ENCODE peak calls at places on chromosome 19, in nine cellular contexts. One of them, this sample, is unnamed.

GRCh38 chr19:42662714-42663113 is 68.0 kb upstream of the CEACAM8 start:
- DNase-seq in neural crest cell: no peak
- DNase-seq in T-helper 2 cell treated with Interferon-gamma antibody and Interleukin-4, amounts not matched to agents 5 μg/mL and 100 μg/mL, for 36 hours: no peak
- DNase-seq in HEK293T: no peak
- DNase-seq in type B pancreatic cell: no peak
- DNase-seq in NT2/D1: no peak
- DNase-seq in retina: no peak
- DNase-seq in NCI-H774: no peak
- DNase-seq in stimulated activated CD8-positive, alpha-beta memory T cell treated with anti-CD3 and anti-CD28 coated beads, Interleukin-12 subunit alpha, Interleukin-12 subunit beta, amount 100 ng/mL, for 4 hours: no peak
- DNase-seq in this sample: no peak

GRCh38 chr19:7483720-7484201 is 5.1 kb downstream of the PEX11G start:
- DNase-seq in type B pancreatic cell: no peak
- DNase-seq in retina: no peak
- DNase-seq in T-helper 2 cell treated with Interferon-gamma antibody and Interleukin-4, amounts not matched to agents 5 μg/mL and 100 μg/mL, for 36 hours: no peak
- DNase-seq in NCI-H774: no peak
- DNase-seq in neural crest cell: no peak
- DNase-seq in HEK293T: no peak
- DNase-seq in stimulated activated CD8-positive, alpha-beta memory T cell treated with anti-CD3 and anti-CD28 coated beads, Interleukin-12 subunit alpha, Interleukin-12 subunit beta, amount 100 ng/mL, for 4 hours: no peak
- DNase-seq in NT2/D1: no peak
- DNase-seq in this sample: no peak

GRCh38 chr19:50266896-50267295 is 62.3 kb downstream of the KCNC3 start:
- DNase-seq in T-helper 2 cell treated with Interferon-gamma antibody and Interleukin-4, amounts not matched to agents 5 μg/mL and 100 μg/mL, for 36 hours: no peak
- DNase-seq in NCI-H774: no peak
- DNase-seq in stimulated activated CD8-positive, alpha-beta memory T cell treated with anti-CD3 and anti-CD28 coated beads, Interleukin-12 subunit alpha, Interleukin-12 subunit beta, amount 100 ng/mL, for 4 hours: no peak
- DNase-seq in retina: no peak
- DNase-seq in HEK293T: peak
- DNase-seq in type B pancreatic cell: no peak
- DNase-seq in NT2/D1: peak
- DNase-seq in neural crest cell: no peak
- DNase-seq in this sample: peak

GRCh38 chr19:12784871-12785430 is 6.3 kb upstream of the JUNB start:
- DNase-seq in NT2/D1: no peak
- DNase-seq in retina: peak
- DNase-seq in stimulated activated CD8-positive, alpha-beta memory T cell treated with anti-CD3 and anti-CD28 coated beads, Interleukin-12 subunit alpha, Interleukin-12 subunit beta, amount 100 ng/mL, for 4 hours: peak
- DNase-seq in HEK293T: no peak
- DNase-seq in neural crest cell: no peak
- DNase-seq in NCI-H774: no peak
- DNase-seq in type B pancreatic cell: no peak
- DNase-seq in T-helper 2 cell treated with Interferon-gamma antibody and Interleukin-4, amounts not matched to agents 5 μg/mL and 100 μg/mL, for 36 hours: peak
- DNase-seq in this sample: no peak

GRCh38 chr19:12783226-12783848 is 7.9 kb upstream of the JUNB start:
- DNase-seq in retina: no peak
- DNase-seq in stimulated activated CD8-positive, alpha-beta memory T cell treated with anti-CD3 and anti-CD28 coated beads, Interleukin-12 subunit alpha, Interleukin-12 subunit beta, amount 100 ng/mL, for 4 hours: peak
- DNase-seq in HEK293T: no peak
- DNase-seq in neural crest cell: no peak
- DNase-seq in type B pancreatic cell: no peak
- DNase-seq in NT2/D1: no peak
- DNase-seq in T-helper 2 cell treated with Interferon-gamma antibody and Interleukin-4, amounts not matched to agents 5 μg/mL and 100 μg/mL, for 36 hours: peak
- DNase-seq in NCI-H774: no peak
- DNase-seq in this sample: no peak

GRCh38 chr19:1774999-1775772 is 21.9 kb downstream of the ONECUT3 start:
- DNase-seq in HEK293T: peak
- DNase-seq in neural crest cell: no peak
- DNase-seq in retina: no peak
- DNase-seq in type B pancreatic cell: no peak
- DNase-seq in T-helper 2 cell treated with Interferon-gamma antibody and Interleukin-4, amounts not matched to agents 5 μg/mL and 100 μg/mL, for 36 hours: no peak
- DNase-seq in stimulated activated CD8-positive, alpha-beta memory T cell treated with anti-CD3 and anti-CD28 coated beads, Interleukin-12 subunit alpha, Interleukin-12 subunit beta, amount 100 ng/mL, for 4 hours: no peak
- DNase-seq in NT2/D1: no peak
- DNase-seq in NCI-H774: no peak
- DNase-seq in this sample: no peak

GRCh38 chr19:48394331-48395169 is 1.1 kb downstream of the GRIN2D start:
- DNase-seq in neural crest cell: no peak
- DNase-seq in retina: no peak
- DNase-seq in T-helper 2 cell treated with Interferon-gamma antibody and Interleukin-4, amounts not matched to agents 5 μg/mL and 100 μg/mL, for 36 hours: no peak
- DNase-seq in NCI-H774: no peak
- DNase-seq in type B pancreatic cell: no peak
- DNase-seq in stimulated activated CD8-positive, alpha-beta memory T cell treated with anti-CD3 and anti-CD28 coated beads, Interleukin-12 subunit alpha, Interleukin-12 subunit beta, amount 100 ng/mL, for 4 hours: no peak
- DNase-seq in NT2/D1: no peak
- DNase-seq in HEK293T: no peak
- DNase-seq in this sample: no peak

GRCh38 chr19:49189259-49189658 is 31.7 kb downstream of the TRPM4 start:
- DNase-seq in NT2/D1: no peak
- DNase-seq in NCI-H774: no peak
- DNase-seq in T-helper 2 cell treated with Interferon-gamma antibody and Interleukin-4, amounts not matched to agents 5 μg/mL and 100 μg/mL, for 36 hours: no peak
- DNase-seq in HEK293T: peak
- DNase-seq in retina: no peak
- DNase-seq in neural crest cell: no peak
- DNase-seq in type B pancreatic cell: no peak
- DNase-seq in stimulated activated CD8-positive, alpha-beta memory T cell treated with anti-CD3 and anti-CD28 coated beads, Interleukin-12 subunit alpha, Interleukin-12 subunit beta, amount 100 ng/mL, for 4 hours: no peak
- DNase-seq in this sample: no peak

GRCh38 chr19:33906578-33907335 is 110.1 kb downstream of the KCTD15 start:
- DNase-seq in NCI-H774: no peak
- DNase-seq in retina: peak
- DNase-seq in T-helper 2 cell treated with Interferon-gamma antibody and Interleukin-4, amounts not matched to agents 5 μg/mL and 100 μg/mL, for 36 hours: no peak
- DNase-seq in HEK293T: no peak
- DNase-seq in stimulated activated CD8-positive, alpha-beta memory T cell treated with anti-CD3 and anti-CD28 coated beads, Interleukin-12 subunit alpha, Interleukin-12 subunit beta, amount 100 ng/mL, for 4 hours: no peak
- DNase-seq in type B pancreatic cell: no peak
- DNase-seq in neural crest cell: no peak
- DNase-seq in NT2/D1: no peak
- DNase-seq in this sample: no peak

GRCh38 chr19:14434157-14434501 is 1.0 kb downstream of the PKN1 start:
- DNase-seq in stimulated activated CD8-positive, alpha-beta memory T cell treated with anti-CD3 and anti-CD28 coated beads, Interleukin-12 subunit alpha, Interleukin-12 subunit beta, amount 100 ng/mL, for 4 hours: no peak
- DNase-seq in NCI-H774: no peak
- DNase-seq in HEK293T: no peak
- DNase-seq in type B pancreatic cell: no peak
- DNase-seq in retina: no peak
- DNase-seq in T-helper 2 cell treated with Interferon-gamma antibody and Interleukin-4, amounts not matched to agents 5 μg/mL and 100 μg/mL, for 36 hours: no peak
- DNase-seq in neural crest cell: no peak
- DNase-seq in NT2/D1: no peak
- DNase-seq in this sample: no peak

GRCh38 chr19:21749090-21749489 is 18.3 kb downstream of the ZNF100 start:
- DNase-seq in retina: no peak
- DNase-seq in neural crest cell: no peak
- DNase-seq in NCI-H774: no peak
- DNase-seq in NT2/D1: no peak
- DNase-seq in stimulated activated CD8-positive, alpha-beta memory T cell treated with anti-CD3 and anti-CD28 coated beads, Interleukin-12 subunit alpha, Interleukin-12 subunit beta, amount 100 ng/mL, for 4 hours: no peak
- DNase-seq in T-helper 2 cell treated with Interferon-gamma antibody and Interleukin-4, amounts not matched to agents 5 μg/mL and 100 μg/mL, for 36 hours: no peak
- DNase-seq in HEK293T: no peak
- DNase-seq in type B pancreatic cell: no peak
- DNase-seq in this sample: no peak

GRCh38 chr19:12985049-12985776 is 10.1 kb upstream of the NFIX start:
- DNase-seq in HEK293T: no peak
- DNase-seq in retina: peak
- DNase-seq in stimulated activated CD8-positive, alpha-beta memory T cell treated with anti-CD3 and anti-CD28 coated beads, Interleukin-12 subunit alpha, Interleukin-12 subunit beta, amount 100 ng/mL, for 4 hours: peak
- DNase-seq in T-helper 2 cell treated with Interferon-gamma antibody and Interleukin-4, amounts not matched to agents 5 μg/mL and 100 μg/mL, for 36 hours: no peak
- DNase-seq in neural crest cell: no peak
- DNase-seq in type B pancreatic cell: no peak
- DNase-seq in NCI-H774: peak
- DNase-seq in NT2/D1: no peak
- DNase-seq in this sample: no peak

GRCh38 chr19:49638360-49638759 is 1.6 kb downstream of the RRAS start:
- DNase-seq in stimulated activated CD8-positive, alpha-beta memory T cell treated with anti-CD3 and anti-CD28 coated beads, Interleukin-12 subunit alpha, Interleukin-12 subunit beta, amount 100 ng/mL, for 4 hours: no peak
- DNase-seq in NCI-H774: no peak
- DNase-seq in type B pancreatic cell: no peak
- DNase-seq in T-helper 2 cell treated with Interferon-gamma antibody and Interleukin-4, amounts not matched to agents 5 μg/mL and 100 μg/mL, for 36 hours: no peak
- DNase-seq in retina: peak
- DNase-seq in HEK293T: no peak
- DNase-seq in neural crest cell: no peak
- DNase-seq in NT2/D1: no peak
- DNase-seq in this sample: no peak

GRCh38 chr19:32498641-32499200 is 82.3 kb upstream of the PDCD5 start:
- DNase-seq in HEK293T: no peak
- DNase-seq in stimulated activated CD8-positive, alpha-beta memory T cell treated with anti-CD3 and anti-CD28 coated beads, Interleukin-12 subunit alpha, Interleukin-12 subunit beta, amount 100 ng/mL, for 4 hours: peak
- DNase-seq in NT2/D1: no peak
- DNase-seq in type B pancreatic cell: no peak
- DNase-seq in T-helper 2 cell treated with Interferon-gamma antibody and Interleukin-4, amounts not matched to agents 5 μg/mL and 100 μg/mL, for 36 hours: no peak
- DNase-seq in NCI-H774: no peak
- DNase-seq in neural crest cell: no peak
- DNase-seq in retina: no peak
- DNase-seq in this sample: no peak

GRCh38 chr19:6739884-6740588 is 556 bp downstream of the TRIP10 start:
- DNase-seq in T-helper 2 cell treated with Interferon-gamma antibody and Interleukin-4, amounts not matched to agents 5 μg/mL and 100 μg/mL, for 36 hours: peak
- DNase-seq in HEK293T: no peak
- DNase-seq in NT2/D1: no peak
- DNase-seq in NCI-H774: no peak
- DNase-seq in neural crest cell: peak
- DNase-seq in stimulated activated CD8-positive, alpha-beta memory T cell treated with anti-CD3 and anti-CD28 coated beads, Interleukin-12 subunit alpha, Interleukin-12 subunit beta, amount 100 ng/mL, for 4 hours: no peak
- DNase-seq in retina: peak
- DNase-seq in type B pancreatic cell: no peak
- DNase-seq in this sample: no peak

GRCh38 chr19:39645800-39646411 is 9.8 kb upstream of the LGALS16 start:
- DNase-seq in retina: no peak
- DNase-seq in HEK293T: no peak
- DNase-seq in NT2/D1: no peak
- DNase-seq in T-helper 2 cell treated with Interferon-gamma antibody and Interleukin-4, amounts not matched to agents 5 μg/mL and 100 μg/mL, for 36 hours: no peak
- DNase-seq in stimulated activated CD8-positive, alpha-beta memory T cell treated with anti-CD3 and anti-CD28 coated beads, Interleukin-12 subunit alpha, Interleukin-12 subunit beta, amount 100 ng/mL, for 4 hours: no peak
- DNase-seq in type B pancreatic cell: no peak
- DNase-seq in NCI-H774: no peak
- DNase-seq in neural crest cell: peak
- DNase-seq in this sample: no peak

GRCh38 chr19:32814046-32814445 is 55.5 kb downstream of the SLC7A9 start:
- DNase-seq in NCI-H774: no peak
- DNase-seq in type B pancreatic cell: no peak
- DNase-seq in neural crest cell: no peak
- DNase-seq in stimulated activated CD8-positive, alpha-beta memory T cell treated with anti-CD3 and anti-CD28 coated beads, Interleukin-12 subunit alpha, Interleukin-12 subunit beta, amount 100 ng/mL, for 4 hours: no peak
- DNase-seq in NT2/D1: no peak
- DNase-seq in T-helper 2 cell treated with Interferon-gamma antibody and Interleukin-4, amounts not matched to agents 5 μg/mL and 100 μg/mL, for 36 hours: no peak
- DNase-seq in retina: no peak
- DNase-seq in HEK293T: no peak
- DNase-seq in this sample: no peak

GRCh38 chr19:47421844-47422395 is 2.6 kb upstream of the MEIS3 start:
- DNase-seq in stimulated activated CD8-positive, alpha-beta memory T cell treated with anti-CD3 and anti-CD28 coated beads, Interleukin-12 subunit alpha, Interleukin-12 subunit beta, amount 100 ng/mL, for 4 hours: no peak
- DNase-seq in NT2/D1: no peak
- DNase-seq in T-helper 2 cell treated with Interferon-gamma antibody and Interleukin-4, amounts not matched to agents 5 μg/mL and 100 μg/mL, for 36 hours: no peak
- DNase-seq in type B pancreatic cell: no peak
- DNase-seq in neural crest cell: peak
- DNase-seq in retina: peak
- DNase-seq in NCI-H774: no peak
- DNase-seq in HEK293T: no peak
- DNase-seq in this sample: peak

GRCh38 chr19:14114854-14115253 is 2.7 kb downstream of the PRKACA start:
- DNase-seq in HEK293T: peak
- DNase-seq in type B pancreatic cell: no peak
- DNase-seq in stimulated activated CD8-positive, alpha-beta memory T cell treated with anti-CD3 and anti-CD28 coated beads, Interleukin-12 subunit alpha, Interleukin-12 subunit beta, amount 100 ng/mL, for 4 hours: peak
- DNase-seq in NT2/D1: no peak
- DNase-seq in NCI-H774: no peak
- DNase-seq in T-helper 2 cell treated with Interferon-gamma antibody and Interleukin-4, amounts not matched to agents 5 μg/mL and 100 μg/mL, for 36 hours: peak
- DNase-seq in neural crest cell: peak
- DNase-seq in retina: no peak
- DNase-seq in this sample: no peak

This sample was measured in NCI-H1436.